ENCODE peak calls at places on chromosomes 4 and X, in eight cellular contexts. T is RPMI8226; I is stimulated activated CD4-positive, alpha-beta T cell treated with anti-CD3 and anti-CD28 coated beads, Interleukin-15, amount 100 ng/mL, for 1 hour; L is NCI-H1092 treated with DMSO at 0.1 percent for 48 hours; W is upper lobe of right lung; Z is hippocampal formation; C is KBM-7; M is posterior cingulate gyrus. Y is an unnamed sample.

GRCh38 chr4:152460488-152460887 is 75.4 kb downstream of the FBXW7 start:
- DNase-seq in T (no peak), W (no peak), M (no peak), I (no peak), L (no peak), C (peak; percentile 86), Z (no peak), Y (no peak)

GRCh38 chr4:98976716-98977115 is 18.8 kb upstream of the METAP1 start:
- DNase-seq in C (no peak), W (no peak), M (no peak), L (no peak), I (no peak), T (no peak), Z (no peak), Y (no peak)

GRCh38 chr4:120088507-120088906 is 21.9 kb upstream of the MAD2L1 start:
- DNase-seq in L (no peak), I (no peak), M (no peak), W (no peak), T (no peak), Z (no peak), C (no peak), Y (no peak)

GRCh38 chr4:139913995-139914394 is 240.0 kb downstream of the MAML3 start:
- DNase-seq in Z (no peak), T (no peak), C (no peak), M (no peak), I (no peak), W (no peak), L (peak; percentile 60), Y (no peak)

GRCh38 chr4:6573986-6574746 is 823 bp upstream of the MAN2B2 start:
- DNase-seq in M (no peak), C (no peak), T (no peak), Z (no peak), L (no peak), I (no peak), W (no peak), Y (no peak)

GRCh38 chr4:76867880-76868655 is 29.9 kb downstream of the SOWAHB start:
- DNase-seq in I (no peak), M (no peak), L (no peak), C (no peak), W (no peak), Z (no peak), T (peak; percentile 37), Y (no peak)

GRCh38 chr4:55681430-55681829 is 45.3 kb upstream of the NMU start:
- DNase-seq in I (no peak), T (no peak), L (no peak), M (no peak), C (no peak), W (no peak), Z (no peak), Y (no peak)

GRCh38 chr4:158656439-158656838 is 15.2 kb downstream of the C4orf46 start:
- DNase-seq in T (no peak), C (no peak), Z (no peak), W (no peak), L (no peak), M (no peak), I (no peak), Y (no peak)

GRCh38 chrX:134369576-134369975 is 90.4 kb upstream of the HPRT1 start:
- DNase-seq in L (no peak), T (no peak), W (no peak), M (no peak), I (no peak), Z (no peak), C (no peak), Y (no peak)

GRCh38 chr4:137125011-137125410 is 407.3 kb downstream of the PCDH18 start:
- DNase-seq in L (no peak), I (no peak), T (peak; percentile 31), Z (no peak), M (no peak), C (no peak), W (no peak), Y (no peak)

GRCh38 chr4:45453258-45453841 is 670.5 kb downstream of the GABRG1 start:
- DNase-seq in L (peak; percentile 33), M (no peak), T (peak; percentile 17), I (no peak), Z (no peak), C (peak; percentile 27), W (no peak), Y (no peak)

GRCh38 chr4:83075271-83075670 is 39.3 kb downstream of the PLAC8 start:
- DNase-seq in I (no peak), C (no peak), L (no peak), Z (no peak), M (no peak), T (no peak), W (no peak), Y (no peak)

GRCh38 chr4:55121246-55121645 is 4.1 kb downstream of the KDR start:
- DNase-seq in T (no peak), M (no peak), Z (no peak), W (no peak), L (no peak), I (no peak), C (peak; percentile 41), Y (no peak)

GRCh38 chrX:43836435-43837184 is 45.6 kb downstream of the MAOB start:
- DNase-seq in T (peak; percentile 11), L (peak; percentile 38), Z (no peak), I (no peak), C (peak; percentile 42), M (no peak), W (no peak), Y (no peak)

GRCh38 chrX:357693-358471 is 28.8 kb downstream of the PPP2R3B start:
- DNase-seq in Z (no peak), M (no peak), T (no peak), C (peak; percentile 36), W (peak; percentile 64), I (no peak), L (no peak), Y (peak; percentile 19)

GRCh38 chr4:15238720-15239119 is 189.1 kb upstream of the C1QTNF7 start:
- DNase-seq in C (peak; percentile 49), T (no peak), M (no peak), I (no peak), Z (no peak), W (no peak), L (peak; percentile 13), Y (no peak)

GRCh38 chr4:5050520-5050955 is 742 bp upstream of the STK32B start:
- DNase-seq in T (peak; percentile 51), C (peak; percentile 81), L (peak; percentile 67), Z (peak; percentile 59), M (peak; percentile 78), I (no peak), W (peak; percentile 84), Y (peak; percentile 87)

GRCh38 chrX:48648299-48648698 is 35.3 kb upstream of the WAS start:
- DNase-seq in M (no peak), I (no peak), W (no peak), C (peak; percentile 68), L (peak; percentile 35), Z (peak; percentile 17), T (peak; percentile 55), Y (peak; percentile 50)

GRCh38 chrX:66914082-66914481 is 275.2 kb upstream of the EDA2R start:
- DNase-seq in I (no peak), C (peak; percentile 87), M (no peak), W (no peak), T (no peak), Z (no peak), L (no peak), Y (no peak)

GRCh38 chr4:32569844-32570243 is 1849.7 kb downstream of the PCDH7 start:
- DNase-seq in Z (no peak), I (no peak), C (peak; percentile 81), M (no peak), T (peak; percentile 65), W (no peak), L (no peak), Y (no peak)

GRCh38 chr4:8538076-8538702 is 42.0 kb upstream of the GPR78 start:
- DNase-seq in I (no peak), Z (no peak), L (no peak), M (no peak), T (no peak), C (no peak), W (no peak), Y (no peak)

GRCh38 chr4:125112536-125112935 is 202.2 kb upstream of the FAT4 start:
- DNase-seq in C (no peak), Z (no peak), M (no peak), I (no peak), W (no peak), T (no peak), L (no peak), Y (no peak)

Y was measured in right cardiac atrium.